ENCODE peak calls at places on chromosomes 5 and 9, in seven cellular contexts. One of them, this sample, is unnamed.

GRCh38 chr9:99272866-99273265 is 50.8 kb downstream of the SEC61B start:
- DNase-seq in A549: no peak
- DNase-seq in stimulated activated CD4-positive, alpha-beta T cell treated with anti-CD3 and anti-CD28 coated beads, Interleukin-2, amount 100 ng/mL, for 48 hours: no peak
- DNase-seq in memory B cell: no peak
- DNase-seq in natural killer cell: no peak
- DNase-seq in AG08395: no peak
- DNase-seq in GM03348: no peak
- DNase-seq in this sample: no peak

GRCh38 chr9:126456396-126456795 is 129.8 kb downstream of the MVB12B start:
- DNase-seq in A549: no peak
- DNase-seq in stimulated activated CD4-positive, alpha-beta T cell treated with anti-CD3 and anti-CD28 coated beads, Interleukin-2, amount 100 ng/mL, for 48 hours: no peak
- DNase-seq in memory B cell: no peak
- DNase-seq in natural killer cell: no peak
- DNase-seq in AG08395: no peak
- DNase-seq in GM03348: peak; percentile 34
- DNase-seq in this sample: no peak

GRCh38 chr9:18569941-18570630 is 96.1 kb downstream of the ADAMTSL1 start:
- DNase-seq in A549: no peak
- DNase-seq in stimulated activated CD4-positive, alpha-beta T cell treated with anti-CD3 and anti-CD28 coated beads, Interleukin-2, amount 100 ng/mL, for 48 hours: no peak
- DNase-seq in memory B cell: no peak
- DNase-seq in natural killer cell: no peak
- DNase-seq in AG08395: no peak
- DNase-seq in GM03348: no peak
- DNase-seq in this sample: no peak

GRCh38 chr9:98973546-98973921 is 29.8 kb downstream of the COL15A1 start:
- DNase-seq in A549: no peak
- DNase-seq in stimulated activated CD4-positive, alpha-beta T cell treated with anti-CD3 and anti-CD28 coated beads, Interleukin-2, amount 100 ng/mL, for 48 hours: no peak
- DNase-seq in memory B cell: no peak
- DNase-seq in natural killer cell: no peak
- DNase-seq in AG08395: no peak
- DNase-seq in GM03348: no peak
- DNase-seq in this sample: no peak

GRCh38 chr5:150434502-150434901 is 15.0 kb downstream of the RPS14 start:
- DNase-seq in A549: no peak
- DNase-seq in stimulated activated CD4-positive, alpha-beta T cell treated with anti-CD3 and anti-CD28 coated beads, Interleukin-2, amount 100 ng/mL, for 48 hours: no peak
- DNase-seq in memory B cell: no peak
- DNase-seq in natural killer cell: no peak
- DNase-seq in AG08395: peak; percentile 72
- DNase-seq in GM03348: peak; percentile 63
- DNase-seq in this sample: no peak

GRCh38 chr5:68086857-68087256 is 128.7 kb upstream of the PIK3R1 start:
- DNase-seq in A549: no peak
- DNase-seq in stimulated activated CD4-positive, alpha-beta T cell treated with anti-CD3 and anti-CD28 coated beads, Interleukin-2, amount 100 ng/mL, for 48 hours: no peak
- DNase-seq in memory B cell: no peak
- DNase-seq in natural killer cell: no peak
- DNase-seq in AG08395: peak; percentile 78
- DNase-seq in GM03348: peak; percentile 79
- DNase-seq in this sample: no peak

GRCh38 chr5:131223751-131224386 is 40.0 kb upstream of the CDC42SE2 start:
- DNase-seq in A549: no peak
- DNase-seq in stimulated activated CD4-positive, alpha-beta T cell treated with anti-CD3 and anti-CD28 coated beads, Interleukin-2, amount 100 ng/mL, for 48 hours: no peak
- DNase-seq in memory B cell: no peak
- DNase-seq in natural killer cell: no peak
- DNase-seq in AG08395: no peak
- DNase-seq in GM03348: no peak
- DNase-seq in this sample: no peak

GRCh38 chr9:17134396-17134842 is 421 bp upstream of the CNTLN start:
- DNase-seq in A549: no peak
- DNase-seq in stimulated activated CD4-positive, alpha-beta T cell treated with anti-CD3 and anti-CD28 coated beads, Interleukin-2, amount 100 ng/mL, for 48 hours: no peak
- DNase-seq in memory B cell: no peak
- DNase-seq in natural killer cell: no peak
- DNase-seq in AG08395: peak; percentile 4
- DNase-seq in GM03348: no peak
- DNase-seq in this sample: no peak

GRCh38 chr9:135053133-135053532 is 34.3 kb upstream of the OLFM1 start:
- DNase-seq in A549: no peak
- DNase-seq in stimulated activated CD4-positive, alpha-beta T cell treated with anti-CD3 and anti-CD28 coated beads, Interleukin-2, amount 100 ng/mL, for 48 hours: no peak
- DNase-seq in memory B cell: no peak
- DNase-seq in natural killer cell: no peak
- DNase-seq in AG08395: no peak
- DNase-seq in GM03348: no peak
- DNase-seq in this sample: no peak

GRCh38 chr9:38394419-38394818 is 1.9 kb downstream of the ALDH1B1 start:
- DNase-seq in A549: no peak
- DNase-seq in stimulated activated CD4-positive, alpha-beta T cell treated with anti-CD3 and anti-CD28 coated beads, Interleukin-2, amount 100 ng/mL, for 48 hours: no peak
- DNase-seq in memory B cell: no peak
- DNase-seq in natural killer cell: no peak
- DNase-seq in AG08395: no peak
- DNase-seq in GM03348: no peak
- DNase-seq in this sample: no peak

This sample was measured in Karpas-422.